ENCODE peak calls at places on chromosomes 12 and 14, in four cellular contexts. J, O, Y and Z are unnamed samples.

GRCh38 chr12:93127582-93128331 is 198.7 kb upstream of the EEA1 start:
- DNase-seq in J (peak), O (no peak), Y (peak), Z (no peak)

GRCh38 chr14:68932219-68932618 is 46.9 kb downstream of the ACTN1 start:
- DNase-seq in O (no peak), Y (no peak), J (no peak), Z (no peak)

GRCh38 chr14:24986206-24986893 is 63.6 kb downstream of the STXBP6 start:
- DNase-seq in J (no peak), O (no peak), Y (no peak), Z (no peak)

GRCh38 chr14:79631276-79631675 is 580.0 kb downstream of the DIO2 start:
- DNase-seq in Y (no peak), O (peak), J (no peak), Z (no peak)

GRCh38 chr12:111024205-111024794 is 103.9 kb upstream of the MYL2 start:
- DNase-seq in J (peak), Y (peak), O (no peak), Z (peak)

GRCh38 chr12:4445156-4446020 is at the start of gene FGF6:
- DNase-seq in O (peak), Y (no peak), J (no peak), Z (no peak)

GRCh38 chr12:10140001-10140400 is 10.0 kb upstream of the CLEC7A start:
- DNase-seq in J (no peak), O (no peak), Y (peak), Z (no peak)

GRCh38 chr14:51473808-51474207 is 177.9 kb upstream of the FRMD6 start:
- DNase-seq in Y (peak), O (no peak), J (no peak), Z (no peak)

GRCh38 chr12:19529933-19530630 is 90.8 kb downstream of the AEBP2 start:
- DNase-seq in O (no peak), J (no peak), Y (peak), Z (no peak)

GRCh38 chr14:102049258-102050025 is 37.4 kb downstream of the HSP90AA1 start:
- DNase-seq in O (no peak), Y (no peak), J (no peak), Z (no peak)

GRCh38 chr14:37899365-37899764 is 303.9 kb downstream of the TTC6 start:
- DNase-seq in J (no peak), O (no peak), Y (no peak), Z (no peak)

GRCh38 chr12:13194462-13195110 is 1.9 kb upstream of the EMP1 start:
- DNase-seq in O (no peak), J (no peak), Y (peak), Z (no peak)

GRCh38 chr12:130156652-130157275 is 5.5 kb upstream of the FZD10 start:
- DNase-seq in O (no peak), J (peak), Y (no peak), Z (no peak)

GRCh38 chr14:54338696-54339317 is 58.0 kb upstream of the CDKN3 start:
- DNase-seq in J (no peak), Y (peak), O (no peak), Z (no peak)

GRCh38 chr12:41956353-41956752 is 188.3 kb downstream of the GXYLT1 start:
- DNase-seq in J (no peak), Y (no peak), O (no peak), Z (no peak)

GRCh38 chr14:58401587-58401986 is 5.9 kb downstream of the TOMM20L start:
- DNase-seq in Y (no peak), O (no peak), J (no peak), Z (no peak)

GRCh38 chr12:1346126-1346525 is 248.3 kb downstream of the FBXL14 start:
- DNase-seq in Y (no peak), J (no peak), O (no peak), Z (no peak)

GRCh38 chr14:98867146-98867545 is 404.9 kb downstream of the BCL11B start:
- DNase-seq in Y (no peak), O (no peak), J (no peak), Z (no peak)

GRCh38 chr14:65356327-65356836 is 56.1 kb upstream of the FUT8 start:
- DNase-seq in O (no peak), Y (peak), J (no peak), Z (no peak)

GRCh38 chr14:38730420-38730819 is 372.6 kb downstream of the SEC23A start:
- DNase-seq in O (no peak), J (no peak), Y (no peak), Z (no peak)

GRCh38 chr12:52010152-52010622 is 3.4 kb downstream of the TAMALIN start:
- DNase-seq in J (peak), O (peak), Y (no peak), Z (no peak)

GRCh38 chr12:114911196-114911595 is 227.2 kb upstream of the TBX3 start:
- DNase-seq in Y (no peak), O (no peak), J (no peak), Z (no peak)

GRCh38 chr12:60844875-60845274 is 1249.0 kb downstream of the SLC16A7 start:
- DNase-seq in Y (no peak), O (no peak), J (no peak), Z (no peak)

GRCh38 chr14:37090026-37090425 is 82.4 kb downstream of the SLC25A21 start:
- DNase-seq in Y (no peak), O (no peak), J (no peak), Z (no peak)

GRCh38 chr14:73729556-73730265 is 15.5 kb upstream of the PNMA1 start:
- DNase-seq in O (no peak), J (peak), Y (no peak), Z (no peak)

GRCh38 chr12:47885012-47885501 is 19.7 kb downstream of the VDR start:
- DNase-seq in J (no peak), Y (no peak), O (no peak), Z (no peak)

GRCh38 chr12:25241171-25242020 is 9.3 kb downstream of the KRAS start:
- DNase-seq in O (no peak), J (no peak), Y (peak), Z (no peak)

GRCh38 chr12:119088917-119089667 is 89.6 kb upstream of the HSPB8 start:
- DNase-seq in Y (no peak), J (no peak), O (no peak), Z (no peak)
- H3K4me3 ChIP-seq in Y (no peak), J (no peak), O (no peak), Z (no peak)

DNA sequence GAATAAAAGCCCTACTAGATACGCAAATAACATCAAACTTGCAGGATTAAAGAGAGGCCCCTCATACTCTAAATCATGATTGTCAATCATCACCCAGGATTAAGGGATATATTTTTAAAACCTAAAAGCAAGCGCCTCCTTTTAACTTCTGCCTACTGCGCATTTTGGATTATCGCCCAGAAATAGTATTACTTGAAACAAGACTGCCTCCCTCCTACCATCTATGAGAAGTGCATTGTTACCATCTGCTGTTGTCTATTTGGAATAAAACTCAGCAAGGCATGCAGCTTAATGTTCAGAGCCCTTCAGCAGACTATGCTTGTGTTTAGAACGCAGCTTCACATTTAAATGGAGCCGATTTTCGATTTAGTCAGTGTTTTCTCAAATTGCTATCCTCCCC is 79.6 kb downstream of the EXOC5 start:
- DNase-seq in J (no peak), Y (peak), O (no peak), Z (no peak)
- TF ChIP-seq CTCF in J (no peak), Y (peak), O (no peak), Z (no peak)

DNA sequence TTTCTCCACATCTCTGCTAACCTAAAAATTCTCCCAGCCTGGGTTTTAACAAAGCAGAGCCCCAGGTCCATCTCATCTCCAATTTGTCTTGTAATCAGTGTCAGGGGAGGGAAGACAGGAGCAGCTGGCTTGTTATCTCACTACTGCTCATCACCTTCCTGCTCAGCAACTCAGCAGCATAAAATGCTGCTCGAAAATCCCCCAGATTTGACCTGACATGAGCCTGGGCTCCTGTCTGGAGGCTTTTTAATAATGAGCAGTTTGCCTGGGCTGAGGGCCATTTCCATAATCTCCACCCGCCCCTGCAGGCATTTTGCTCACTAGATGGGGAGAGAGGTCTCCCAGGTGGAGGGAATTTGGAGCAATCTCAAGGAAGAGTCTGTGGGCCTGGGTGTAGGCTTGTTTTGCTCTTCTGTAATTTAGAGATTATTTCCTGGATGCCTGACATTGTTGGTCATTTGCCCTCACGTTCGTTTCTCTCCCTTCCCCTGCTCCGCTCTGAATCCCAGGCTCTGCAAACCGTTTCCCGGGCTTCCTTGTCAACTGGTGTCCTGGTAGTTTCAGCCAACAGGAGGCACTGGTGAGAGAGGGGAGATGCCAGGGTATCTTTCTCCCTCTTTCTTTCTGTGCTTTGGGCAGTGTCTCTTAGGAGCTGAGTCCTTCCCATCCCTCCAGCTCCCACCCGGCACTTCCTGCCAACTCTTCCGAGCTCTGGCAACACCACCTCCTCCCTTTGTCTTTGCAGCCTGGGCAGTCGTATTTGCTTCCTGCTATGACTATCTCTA is 299.2 kb downstream of the GLT1D1 start:
- DNase-seq in Y (no peak), J (no peak), O (no peak), Z (no peak)
- H3K4me3 ChIP-seq in Y (no peak), J (no peak), O (no peak), Z (no peak)

DNA sequence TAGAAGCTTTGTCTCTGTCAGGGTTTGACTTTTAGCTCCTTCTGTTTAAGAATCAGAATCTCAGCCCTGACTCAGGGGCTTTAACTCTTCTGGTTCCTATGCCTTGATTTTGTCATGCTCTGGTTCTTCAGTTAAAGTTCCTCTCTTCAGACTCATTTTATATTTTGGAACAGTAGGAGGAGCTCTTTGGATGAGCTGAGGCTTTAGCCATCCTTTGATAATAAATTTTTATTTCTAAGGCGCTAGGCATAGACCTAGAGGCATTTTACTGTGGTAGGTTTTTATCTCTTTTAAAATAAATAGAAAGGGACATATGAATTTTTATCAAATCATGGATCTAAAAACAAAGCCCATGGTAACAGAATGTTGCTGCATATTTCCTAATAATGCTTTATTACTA is 51.7 kb downstream of the ATP23 start:
- DNase-seq in Y (no peak), J (no peak), O (no peak), Z (no peak)
- TF ChIP-seq CTCF in Y (no peak), J (no peak), O (no peak), Z (no peak)

GRCh38 chr14:93102141-93102540 is 13.6 kb downstream of the ITPK1 start:
- DNase-seq in J (no peak), Y (no peak), O (no peak), Z (no peak)

GRCh38 chr14:93104961-93105360 is 10.8 kb downstream of the ITPK1 start:
- DNase-seq in O (no peak), Y (peak), J (no peak), Z (no peak)

GRCh38 chr14:93100570-93100969 is 15.2 kb downstream of the ITPK1 start:
- DNase-seq in Y (no peak), O (no peak), J (no peak), Z (no peak)

GRCh38 chr14:93105362-93105761 is 10.4 kb downstream of the ITPK1 start:
- DNase-seq in Y (peak), O (no peak), J (peak), Z (no peak)

GRCh38 chr14:93103392-93104080 is 12.2 kb downstream of the ITPK1 start:
- DNase-seq in Y (peak), J (peak), O (no peak), Z (peak)
- H3K4me3 ChIP-seq in Y (no peak), J (peak), O (peak), Z (peak)

DNA sequence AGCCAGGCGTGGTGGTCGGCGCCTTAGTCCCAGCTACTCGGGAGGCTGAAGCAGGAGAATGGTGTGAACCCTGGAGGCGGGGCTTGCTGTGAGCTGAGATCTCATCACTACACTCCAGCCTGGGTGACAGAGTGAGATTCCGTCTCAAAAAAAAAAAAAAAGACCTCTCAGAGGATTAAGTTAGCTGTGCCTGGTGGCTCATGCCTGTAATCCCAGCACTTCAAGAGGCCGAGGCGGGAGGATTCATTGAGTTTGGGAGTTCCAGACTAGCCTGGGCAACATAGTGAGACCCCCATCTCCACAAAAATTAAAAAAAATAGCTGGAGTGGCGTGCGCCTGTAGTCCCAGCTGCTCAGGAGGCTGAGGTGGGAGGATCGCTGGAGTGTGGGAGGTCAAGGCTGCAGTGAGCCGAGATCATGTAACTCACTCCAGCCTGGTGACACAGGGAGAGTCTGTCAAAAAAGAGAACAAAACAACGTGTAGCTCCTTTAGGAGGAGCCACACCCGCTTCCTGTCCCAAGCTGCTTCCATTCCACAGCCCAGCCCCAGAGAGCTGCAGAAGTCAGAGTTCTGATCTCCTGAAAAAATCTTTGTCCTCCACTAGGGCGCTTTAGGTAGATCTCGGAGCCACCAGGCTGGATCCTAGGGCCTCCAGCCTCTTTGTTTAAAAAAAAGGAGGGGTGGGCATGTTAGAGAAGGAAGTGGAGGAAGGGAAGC is 11.5 kb upstream of the ULK1 start:
- DNase-seq in O (no peak), Y (no peak), J (no peak), Z (no peak)
- TF ChIP-seq CTCF in O (no peak), Y (no peak), J (no peak), Z (no peak)

DNA sequence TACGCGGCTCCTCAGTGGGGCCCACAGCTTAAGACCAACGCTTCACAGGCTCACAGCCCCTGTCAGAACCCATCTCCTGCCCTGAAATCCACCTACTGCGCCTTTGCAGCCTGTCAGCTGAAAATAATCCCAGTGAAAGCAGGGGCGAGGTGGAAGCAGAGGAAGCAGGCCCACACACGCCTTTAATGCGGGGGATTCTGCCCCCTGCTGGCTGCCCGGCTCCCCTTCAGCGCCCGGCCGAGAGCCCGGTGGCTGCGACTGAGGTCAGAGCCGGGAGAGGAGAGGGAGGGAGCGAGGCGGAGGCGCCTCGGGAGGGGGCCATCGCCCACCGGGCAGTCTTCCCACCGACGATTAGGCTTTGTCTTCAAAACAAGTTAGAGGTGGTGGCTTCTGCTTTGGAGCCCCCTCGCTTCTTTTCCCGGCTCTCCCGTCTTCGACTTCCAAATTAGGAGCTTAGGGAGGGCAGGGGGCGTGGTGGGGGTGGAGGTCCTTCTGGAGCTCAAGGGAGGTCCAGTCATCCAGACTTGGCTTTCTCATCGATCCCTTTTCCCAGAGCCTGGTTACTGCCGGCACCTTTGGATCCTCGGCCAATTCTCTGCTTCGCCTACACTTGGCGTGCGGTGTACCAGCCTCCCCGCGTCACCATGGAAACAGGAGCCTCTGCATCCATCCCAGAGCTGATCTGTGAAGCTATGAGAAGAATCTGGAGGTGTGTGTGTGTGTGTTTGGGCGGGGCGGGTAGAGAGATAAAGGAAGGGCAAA is 25.2 kb upstream of the RND1 start:
- DNase-seq in J (peak), Y (peak), O (peak), Z (peak)
- H3K4me3 ChIP-seq in J (peak), Y (no peak), O (peak), Z (peak)

DNA sequence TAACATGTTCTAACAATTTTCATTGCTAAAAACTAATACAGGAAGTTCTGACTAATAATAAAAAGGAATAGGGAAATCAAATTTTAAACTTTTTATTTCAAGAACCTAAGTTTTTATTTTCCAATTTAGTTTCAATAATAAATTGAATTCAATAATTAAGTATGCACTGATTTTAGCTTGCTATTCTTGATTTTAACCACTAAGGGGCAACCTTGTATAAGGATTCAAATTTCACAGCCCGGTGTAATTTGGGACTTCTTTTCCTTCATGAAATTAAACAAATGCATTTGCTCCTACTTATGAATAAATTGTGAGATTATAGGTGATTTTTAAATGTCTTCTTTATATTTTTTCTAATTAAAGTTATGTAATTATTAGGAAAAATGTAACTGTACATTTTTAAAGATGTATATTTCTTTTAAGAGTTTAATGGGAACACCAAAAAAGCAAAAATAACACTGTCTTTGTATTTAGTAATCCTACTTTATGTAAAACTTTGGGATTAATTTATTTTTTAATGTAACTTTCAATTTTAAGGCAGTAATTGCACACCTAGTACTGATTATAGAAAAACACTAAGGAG is 241.4 kb upstream of the PDZRN4 start:
- DNase-seq in O (no peak), Y (peak), J (no peak), Z (no peak)
- TF ChIP-seq CTCF in O (peak), Y (no peak), J (peak), Z (peak)

GRCh38 chr14:23638414-23639047 is 2.4 kb downstream of the DHRS2 start:
- DNase-seq in Y (peak), J (no peak), O (no peak), Z (no peak)
- H3K4me3 ChIP-seq in Y (no peak), J (no peak), O (no peak), Z (no peak)

GRCh38 chr12:91620949-91621348 is 438.3 kb upstream of the DCN start:
- DNase-seq in Y (no peak), J (no peak), O (no peak), Z (no peak)
- TF ChIP-seq CTCF in Y (no peak), J (no peak), O (no peak), Z (no peak)